ENCODE peak calls at places on chromosomes 16 and 17, in nine cellular contexts. X is aorta; U is mesendoderm; O is transverse colon; Q is uterus; J is adrenal gland; C is left ventricle myocardium inferior; G is endothelial cell of umbilical vein; Y is CD8-positive, alpha-beta memory T cell. S is an unnamed sample. For H3K27me3, the result is how much of the 10 kb centered on the place peaks cover.

GRCh38 chr17:44209786-44210341 is 9.6 kb downstream of the UBTF start:
- DNase-seq in C (no peak), O (no peak), Q (no peak), Y (no peak), J (no peak), X (no peak), G (no peak), U (no peak), S (no peak)

GRCh38 chr16:61263400-61263799 is 772.8 kb downstream of the CDH8 start:
- DNase-seq in C (no peak), Y (no peak), U (peak), X (no peak), O (no peak), G (no peak), J (no peak), Q (no peak), S (no peak)

GRCh38 chr16:88815901-88816589 is 4.3 kb upstream of the APRT start:
- DNase-seq in X (no peak), U (no peak), C (no peak), G (peak), Y (no peak), Q (no peak), J (peak), O (peak), S (no peak)

GRCh38 chr17:47987240-47987835 is 16.4 kb downstream of the CDK5RAP3 start:
- DNase-seq in U (peak), G (peak), Y (no peak), O (no peak), X (no peak), J (no peak), Q (no peak), C (no peak), S (no peak)

GRCh38 chr16:23838485-23839142 is 2.8 kb downstream of the PRKCB start:
- DNase-seq in J (no peak), G (no peak), O (no peak), Q (no peak), Y (no peak), C (no peak), X (no peak), U (no peak), S (no peak)

GRCh38 chr17:79749958-79750357 is 19.2 kb downstream of the ENPP7 start:
- DNase-seq in Q (no peak), Y (no peak), C (no peak), J (no peak), U (no peak), X (no peak), G (no peak), O (no peak), S (no peak)

GRCh38 chr16:77840623-77841274 is 52.4 kb downstream of the VAT1L start:
- DNase-seq in U (no peak), X (no peak), G (no peak), Y (no peak), O (no peak), J (no peak), Q (no peak), C (no peak), S (no peak)

GRCh38 chr17:42675984-42676423 is 790 bp downstream of the PLEKHH3 start:
- DNase-seq in X (peak), Q (peak), G (peak), Y (no peak), O (peak), U (peak), C (peak), J (no peak), S (peak)

GRCh38 chr16:47493358-47494337 is 32.5 kb downstream of the PHKB start:
- DNase-seq in U (no peak), J (no peak), C (no peak), O (no peak), Q (no peak), Y (no peak), X (no peak), G (no peak), S (no peak)

GRCh38 chr17:69143683-69144231 is 2.1 kb upstream of the ABCA6 start:
- DNase-seq in Q (no peak), C (no peak), G (no peak), X (no peak), O (no peak), U (no peak), J (no peak), Y (no peak), S (no peak)

GRCh38 chr17:81254955-81255717 is 16.0 kb downstream of the NDUFAF8 start:
- DNase-seq in G (peak), C (peak), X (peak), O (peak), Q (peak), J (peak), Y (no peak), U (peak), S (peak)

GRCh38 chr16:66081967-66082366 is 284.5 kb upstream of the CDH5 start:
- DNase-seq in J (no peak), X (no peak), Q (no peak), C (no peak), U (peak), Y (no peak), O (no peak), G (no peak), S (no peak)

GRCh38 chr17:28053044-28053670 is 10.7 kb downstream of the NLK start:
- DNase-seq in C (no peak), Q (no peak), J (no peak), G (no peak), O (no peak), Y (no peak), X (no peak), U (no peak), S (no peak)

GRCh38 chr16:55480228-55480655 is 1.2 kb downstream of the MMP2 start:
- DNase-seq in O (peak), Y (no peak), J (peak), U (peak), G (peak), Q (peak), C (peak), X (peak), S (peak)

GRCh38 chr17:45119964-45120363 is 12.4 kb downstream of the PLCD3 start:
- DNase-seq in J (no peak), U (no peak), O (no peak), C (no peak), X (no peak), Q (no peak), G (no peak), Y (no peak), S (no peak)

GRCh38 chr16:58236231-58236690 is 38.4 kb upstream of the CSNK2A2 start:
- DNase-seq in O (peak), G (peak), Y (peak), U (peak), X (peak), J (peak), Q (peak), C (peak), S (no peak)

GRCh38 chr17:44760474-44761308 is 1.9 kb downstream of the ADAM11 start:
- DNase-seq in J (no peak), X (no peak), G (no peak), C (no peak), Y (no peak), Q (no peak), O (no peak), U (no peak), S (peak)

GRCh38 chr17:62868008-62868407 is 59.9 kb upstream of the MARCHF10 start:
- DNase-seq in Q (no peak), J (no peak), U (no peak), X (no peak), G (no peak), Y (no peak), C (no peak), O (no peak), S (no peak)

GRCh38 chr16:12917653-12918052 is 16.3 kb downstream of the SHISA9 start:
- DNase-seq in X (no peak), Y (no peak), C (no peak), J (no peak), G (no peak), Q (no peak), O (no peak), U (peak), S (no peak)

GRCh38 chr17:4362141-4362540 is 4.3 kb downstream of the UBE2G1 start:
- DNase-seq in G (no peak), U (no peak), O (no peak), J (no peak), Y (no peak), Q (no peak), X (no peak), C (no peak), S (no peak)

GRCh38 chr17:9668532-9668931 is 23.2 kb downstream of the USP43 start:
- DNase-seq in O (no peak), U (peak), C (no peak), Q (no peak), Y (no peak), G (no peak), J (no peak), X (no peak), S (no peak)

GRCh38 chr16:53043986-53044571 is 8.6 kb downstream of the CHD9NB start:
- DNase-seq in Q (no peak), Y (no peak), J (no peak), G (no peak), C (no peak), U (peak), O (peak), X (no peak), S (no peak)

GRCh38 chr17:75937652-75938051 is 3.2 kb downstream of the FBF1 start:
- DNase-seq in C (no peak), X (no peak), U (no peak), Q (no peak), J (no peak), Y (no peak), O (no peak), G (no peak), S (no peak)

GRCh38 chr17:57954421-57955182 is 610 bp downstream of the CUEDC1 start:
- DNase-seq in J (peak), G (peak), U (peak), C (peak), X (peak), O (peak), Q (peak), Y (no peak), S (peak)

GRCh38 chr16:11232852-11233726 is 22.9 kb downstream of the SOCS1 start:
- DNase-seq in J (no peak), G (no peak), O (peak), X (peak), C (no peak), Y (peak), U (peak), Q (no peak), S (peak)

GRCh38 chr16:56400458-56400857 is 24.9 kb downstream of the AMFR start:
- DNase-seq in X (no peak), C (no peak), J (no peak), Q (no peak), U (no peak), O (no peak), Y (no peak), G (no peak), S (no peak)

GRCh38 chr17:35630530-35631148 is 43.5 kb downstream of the AP2B1 start:
- DNase-seq in Q (no peak), X (no peak), C (no peak), G (peak), U (peak), Y (no peak), O (no peak), J (no peak), S (no peak)

DNA sequence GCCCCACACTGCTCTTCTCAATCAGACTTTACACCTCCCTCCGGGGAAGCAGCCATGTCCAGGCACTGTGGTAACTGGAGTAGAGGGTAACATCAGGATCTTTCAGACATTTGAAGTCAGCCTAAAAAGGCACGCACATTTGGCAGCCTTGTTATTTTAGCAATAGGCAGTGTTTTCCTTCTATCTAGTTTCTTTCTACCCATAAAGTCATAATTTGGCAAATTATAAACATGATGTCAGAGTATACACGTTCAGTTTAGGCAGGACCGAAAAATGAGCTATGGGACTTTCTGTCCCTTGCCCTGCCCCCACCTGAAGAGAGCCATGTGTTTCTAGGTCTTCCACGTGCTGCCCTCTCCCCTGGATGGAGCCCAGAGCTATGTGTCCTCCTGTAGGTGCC is 21.1 kb downstream of the NARF start:
- DNase-seq in O (no peak), Y (no peak), X (no peak), Q (no peak), J (no peak), U (no peak), C (no peak), G (no peak), S (no peak)
- H3K27ac ChIP-seq in O (no peak), Y (no peak), X (no peak), Q (no peak), J (no peak), U (no peak), C (no peak), G (no peak), S (no peak)

DNA sequence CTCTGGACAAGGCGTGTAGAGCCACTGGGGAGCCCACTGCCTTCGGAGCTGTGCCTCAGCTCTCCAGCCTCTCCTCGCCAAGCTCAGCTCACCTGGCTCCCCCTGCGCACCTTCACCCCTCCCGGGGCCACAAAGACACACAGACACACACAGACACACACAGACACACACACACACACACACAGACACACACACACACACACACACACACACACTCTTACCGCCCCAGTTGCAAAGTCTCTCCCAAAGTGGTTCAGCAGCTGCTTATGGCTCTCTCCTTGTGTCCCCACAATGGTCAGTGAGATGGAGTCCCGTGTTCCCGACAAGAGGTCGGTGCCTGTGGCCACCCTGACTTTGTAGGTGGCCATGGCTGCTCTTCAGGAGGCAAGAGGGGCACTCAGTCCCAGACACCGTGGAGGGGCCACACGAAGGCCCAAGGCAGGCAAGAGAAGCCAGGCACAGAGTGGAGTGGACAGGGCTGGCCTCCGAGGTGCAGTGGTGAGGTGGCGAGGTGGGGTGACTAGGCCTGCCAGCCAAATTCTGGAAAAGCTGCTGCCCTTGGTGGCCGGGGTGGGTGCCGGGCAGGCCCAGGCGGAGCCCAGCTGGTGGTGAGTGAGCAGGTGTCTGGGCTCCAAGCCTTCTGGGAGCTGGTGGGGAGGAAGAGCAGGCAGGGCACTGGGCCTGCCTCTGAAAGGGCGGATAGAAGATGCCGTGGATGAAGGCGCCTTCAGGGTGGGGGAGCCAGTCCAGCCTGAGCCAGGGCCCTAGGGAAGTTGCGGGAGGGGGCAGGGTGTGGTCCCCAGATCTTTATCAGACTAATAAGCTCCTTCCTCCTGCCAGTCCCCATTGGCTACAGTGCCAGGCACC is at the start of gene ALOX12B:
- DNase-seq in Q (no peak), Y (no peak), G (no peak), C (no peak), X (no peak), O (no peak), U (no peak), J (no peak), S (no peak)
- H3K27me3 ChIP-seq in Q (under half), Y (under half), G (under half), C (half or more), X (under half), O (under half), U (under half), J (under half), S (under half)

GRCh38 chr16:80997964-80998620 is 8.6 kb downstream of the CMC2 start:
- DNase-seq in O (no peak), U (no peak), X (no peak), G (no peak), Y (no peak), Q (no peak), C (no peak), J (no peak), S (peak)
- H3K27ac ChIP-seq in O (peak), U (no peak), X (no peak), G (no peak), Y (peak), Q (no peak), C (peak), J (no peak), S (peak)

DNA sequence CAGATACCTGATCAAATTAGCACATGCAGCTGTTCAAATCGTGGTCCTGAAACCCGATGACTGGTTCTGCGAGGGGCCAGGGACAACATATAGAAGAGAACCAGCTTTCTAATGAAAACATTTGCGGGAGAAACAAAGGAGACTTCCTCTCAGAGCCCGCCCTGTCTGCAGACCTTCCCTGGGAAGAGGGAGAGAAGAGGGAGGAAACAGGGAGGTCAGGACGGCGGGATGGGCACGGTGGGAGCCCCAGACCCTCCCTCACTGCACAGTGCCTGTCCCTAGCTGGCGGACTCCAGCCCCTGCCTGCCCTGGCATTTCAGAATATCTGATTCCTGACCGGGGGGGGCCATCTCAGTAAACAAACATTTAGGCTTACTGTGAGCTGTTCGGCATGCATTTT is 317.3 kb downstream of the FOXL1 start:
- DNase-seq in U (no peak), G (peak), Q (no peak), O (no peak), J (no peak), C (no peak), Y (no peak), X (no peak), S (no peak)
- H3K27me3 ChIP-seq in U (under half), G (under half), Q (under half), O (under half), J (under half), C (under half), Y (under half), X (under half), S (under half)

GRCh38 chr16:50674831-50675230 is 6.3 kb downstream of the SNX20 start:
- DNase-seq in J (no peak), G (no peak), Y (no peak), Q (no peak), C (no peak), U (no peak), O (no peak), X (peak), S (no peak)

GRCh38 chr16:50676684-50677225 is 4.4 kb downstream of the SNX20 start:
- DNase-seq in Y (no peak), G (no peak), C (no peak), J (no peak), O (no peak), X (peak), U (no peak), Q (no peak), S (no peak)

GRCh38 chr16:50677351-50677750 is 3.8 kb downstream of the SNX20 start:
- DNase-seq in J (no peak), U (no peak), Y (no peak), O (no peak), Q (no peak), X (peak), C (no peak), G (no peak), S (peak)

GRCh38 chr16:50673496-50674275 is 7.4 kb downstream of the SNX20 start:
- DNase-seq in G (no peak), Q (no peak), U (no peak), O (no peak), C (no peak), J (no peak), Y (no peak), X (peak), S (peak)

DNA sequence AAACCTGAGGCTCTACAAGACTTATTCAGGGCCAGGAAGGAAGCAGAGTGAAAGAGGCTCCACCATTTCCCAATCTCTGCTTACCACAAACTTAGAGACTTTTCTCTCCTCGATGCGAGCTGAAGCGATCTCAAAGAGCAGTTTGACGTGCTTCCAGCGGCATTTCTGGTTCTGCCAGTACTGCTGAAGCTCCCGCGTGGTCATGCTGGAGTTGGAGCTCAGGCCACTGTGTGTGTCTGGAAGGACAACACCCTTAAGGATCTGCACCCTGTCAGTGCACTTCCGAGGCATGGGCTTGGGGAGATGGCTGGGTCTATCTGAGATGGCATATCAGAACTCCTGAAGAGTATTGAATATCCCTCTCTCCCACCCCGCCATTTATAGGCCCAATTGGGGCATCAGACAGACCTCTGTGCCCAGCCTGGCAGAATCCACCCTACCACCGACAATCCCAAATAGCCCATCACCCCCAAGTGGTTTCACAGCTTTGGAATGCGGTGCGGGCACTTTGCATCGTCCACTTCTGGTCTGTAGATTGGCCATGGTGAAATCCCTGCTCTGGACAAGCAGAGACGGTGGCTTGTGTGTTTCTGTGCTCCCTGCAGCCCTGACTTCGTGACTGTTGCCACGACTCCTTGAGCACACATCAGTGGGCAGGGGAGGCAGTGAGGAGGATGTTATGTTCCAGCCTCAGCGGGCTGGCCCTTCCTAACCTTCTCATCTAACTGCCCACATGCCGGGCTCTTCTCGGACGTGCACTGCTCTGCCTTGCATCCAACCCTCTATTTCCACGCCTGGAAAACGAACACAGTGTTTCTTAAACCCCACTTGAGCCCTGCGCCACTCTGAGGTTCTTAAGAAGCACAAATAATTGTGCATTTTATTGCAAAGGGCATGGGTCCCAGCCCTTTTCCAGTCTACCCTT is 5.2 kb downstream of the SNX20 start:
- DNase-seq in Q (no peak), Y (no peak), X (peak), J (no peak), G (no peak), O (no peak), C (no peak), U (no peak), S (peak)
- H3K27ac ChIP-seq in Q (no peak), Y (no peak), X (no peak), J (no peak), G (no peak), O (no peak), C (no peak), U (no peak), S (peak)

GRCh38 chr16:275041-275621 is 613 bp downstream of the RGS11 start:
- DNase-seq in G (no peak), Q (no peak), X (no peak), J (no peak), O (no peak), C (no peak), U (no peak), Y (no peak), S (no peak)
- H3K27me3 ChIP-seq in G (under half), Q (under half), X (under half), J (under half), O (under half), C (under half), U (under half), Y (under half), S (under half)

S was measured in upper lobe of left lung.